ENCODE peak calls at places on chromosome 12, in four cellular contexts. One of them, this sample, is unnamed.

GRCh38 chr12:121162985-121163384 is 30.3 kb downstream of the P2RX7 start:
- DNase-seq in uterus: no peak
- DNase-seq in right cardiac atrium: no peak
- DNase-seq in A549: no peak
- DNase-seq in this sample: no peak

GRCh38 chr12:112111931-112112330 is 3.3 kb upstream of the NAA25 start:
- DNase-seq in right cardiac atrium: no peak
- DNase-seq in uterus: no peak
- DNase-seq in A549: peak; percentile 56
- DNase-seq in this sample: peak; percentile 22

GRCh38 chr12:39816671-39817185 is 197.1 kb upstream of the ABCD2 start:
- DNase-seq in right cardiac atrium: no peak
- DNase-seq in A549: no peak
- DNase-seq in uterus: no peak
- DNase-seq in this sample: no peak

GRCh38 chr12:2229661-2230539 is 177.1 kb downstream of the CACNA1C start:
- DNase-seq in right cardiac atrium: peak; percentile 67
- DNase-seq in A549: no peak
- DNase-seq in uterus: no peak
- DNase-seq in this sample: no peak

GRCh38 chr12:51955702-51956101 is 4.2 kb downstream of the ACVR1B start:
- DNase-seq in uterus: no peak
- DNase-seq in A549: no peak
- DNase-seq in right cardiac atrium: no peak
- DNase-seq in this sample: peak; percentile 52

GRCh38 chr12:50006266-50006665 is 19.0 kb downstream of the RACGAP1 start:
- DNase-seq in right cardiac atrium: no peak
- DNase-seq in A549: no peak
- DNase-seq in uterus: no peak
- DNase-seq in this sample: no peak

GRCh38 chr12:48128800-48129199 is 9.6 kb downstream of the PFKM start:
- DNase-seq in uterus: no peak
- DNase-seq in right cardiac atrium: no peak
- DNase-seq in A549: no peak
- DNase-seq in this sample: no peak

GRCh38 chr12:56229819-56230448 is at the start of gene SLC39A5:
- DNase-seq in right cardiac atrium: no peak
- DNase-seq in uterus: no peak
- DNase-seq in A549: no peak
- DNase-seq in this sample: no peak

GRCh38 chr12:65464930-65465329 is 186.4 kb downstream of the MSRB3 start:
- DNase-seq in right cardiac atrium: no peak
- DNase-seq in uterus: peak; percentile 26
- DNase-seq in A549: no peak
- DNase-seq in this sample: no peak

GRCh38 chr12:46493352-46494209 is 121.0 kb upstream of the SLC38A2 start:
- DNase-seq in right cardiac atrium: no peak
- DNase-seq in uterus: no peak
- DNase-seq in A549: peak; percentile 96
- DNase-seq in this sample: no peak

GRCh38 chr12:130825771-130826150 is 13.3 kb downstream of the STX2 start:
- DNase-seq in right cardiac atrium: no peak
- DNase-seq in uterus: no peak
- DNase-seq in A549: no peak
- DNase-seq in this sample: no peak
- H3K4me1 ChIP-seq in right cardiac atrium: peaks cover 2% of the 10 kb centered on the region
- H3K4me1 ChIP-seq in uterus: no peaks in the 10 kb centered on the region
- H3K4me1 ChIP-seq in A549: peaks cover 8% of the 10 kb centered on the region
- H3K4me1 ChIP-seq in this sample: no peaks in the 10 kb centered on the region

GRCh38 chr12:53987748-53988147 is 2.8 kb downstream of the HOXC10 start:
- DNase-seq in A549: no peak
- DNase-seq in uterus: no peak
- DNase-seq in right cardiac atrium: no peak
- DNase-seq in this sample: no peak

GRCh38 chr12:53984901-53985357 is at the start of gene HOXC10:
- DNase-seq in uterus: peak; percentile 85
- DNase-seq in right cardiac atrium: peak; percentile 90
- DNase-seq in A549: peak; percentile 97
- DNase-seq in this sample: peak; percentile 93

GRCh38 chr12:53985358-53985899 is 483 bp downstream of the HOXC10 start:
- DNase-seq in right cardiac atrium: no peak
- DNase-seq in A549: no peak
- DNase-seq in uterus: no peak
- DNase-seq in this sample: no peak

GRCh38 chr12:53985900-53986685 is 1.1 kb downstream of the HOXC10 start:
- DNase-seq in uterus: no peak
- DNase-seq in right cardiac atrium: no peak
- DNase-seq in A549: no peak
- DNase-seq in this sample: no peak

GRCh38 chr12:53986686-53987180 is 1.8 kb downstream of the HOXC10 start:
- DNase-seq in A549: no peak
- DNase-seq in uterus: no peak
- DNase-seq in right cardiac atrium: no peak
- DNase-seq in this sample: no peak
- H3K4me3 ChIP-seq in A549: no peak overlapping the region
- H3K4me3 ChIP-seq in uterus: peak overlapping the region; percentile 39
- H3K4me3 ChIP-seq in right cardiac atrium: no peak overlapping the region
- H3K4me3 ChIP-seq in this sample: no peak overlapping the region

GRCh38 chr12:64184216-64184615 is 37.9 kb downstream of the KICS2 start:
- DNase-seq in A549: no peak
- DNase-seq in right cardiac atrium: no peak
- DNase-seq in uterus: no peak
- DNase-seq in this sample: no peak

GRCh38 chr12:64178122-64178521 is 44.0 kb downstream of the KICS2 start:
- DNase-seq in A549: no peak
- DNase-seq in uterus: no peak
- DNase-seq in right cardiac atrium: no peak
- DNase-seq in this sample: no peak

GRCh38 chr12:64177001-64177400 is 45.1 kb downstream of the KICS2 start:
- DNase-seq in uterus: no peak
- DNase-seq in A549: no peak
- DNase-seq in right cardiac atrium: no peak
- DNase-seq in this sample: no peak

GRCh38 chr12:64180951-64181350 is 41.1 kb downstream of the KICS2 start:
- DNase-seq in right cardiac atrium: no peak
- DNase-seq in A549: peak; percentile 70
- DNase-seq in uterus: peak; percentile 16
- DNase-seq in this sample: peak; percentile 74

DNA sequence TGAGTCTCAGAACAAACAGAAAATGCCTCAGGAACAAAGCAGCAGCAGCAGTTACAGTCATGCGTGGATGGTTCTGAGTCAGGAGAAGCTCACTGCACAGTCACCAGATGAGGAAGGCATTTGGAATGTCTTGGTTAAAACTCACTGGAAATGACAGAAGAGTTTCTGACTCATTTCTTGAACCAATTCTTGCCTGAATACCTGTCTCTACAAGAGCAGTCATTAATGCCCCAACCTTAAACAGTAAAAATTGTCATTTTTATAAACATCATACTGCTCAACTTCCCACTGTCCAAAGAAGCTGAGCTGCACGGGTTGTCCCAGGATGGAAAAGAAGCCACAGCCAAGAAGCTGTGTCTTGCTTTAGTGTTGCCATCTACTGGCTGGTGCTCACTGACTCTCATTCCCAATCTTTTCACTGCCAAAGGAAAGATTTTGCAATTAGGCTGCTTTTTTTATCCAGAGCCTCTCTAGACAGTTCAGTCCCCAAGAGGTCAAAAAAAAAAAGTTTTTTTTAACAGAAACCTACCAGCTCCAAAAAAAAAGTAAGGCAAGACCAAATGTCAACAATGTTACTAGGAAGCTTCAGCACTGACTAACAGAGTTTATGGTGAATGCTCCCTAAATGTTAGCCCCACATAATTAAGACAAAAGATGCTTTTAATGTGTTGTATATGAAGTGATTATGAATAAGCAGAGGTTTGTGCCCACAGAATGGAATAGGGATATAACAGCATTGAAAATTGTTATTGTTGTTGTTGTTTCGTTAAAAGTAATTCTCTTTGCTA is 40.4 kb downstream of the KICS2 start:
- DNase-seq in A549: peak; percentile 90
- DNase-seq in uterus: peak; percentile 67
- DNase-seq in right cardiac atrium: peak; percentile 52
- DNase-seq in this sample: no peak
- H3K4me1 ChIP-seq in A549: peaks cover 38% of the 10 kb centered on the region
- H3K4me1 ChIP-seq in uterus: no peaks in the 10 kb centered on the region
- H3K4me1 ChIP-seq in right cardiac atrium: peaks cover 2% of the 10 kb centered on the region
- H3K4me1 ChIP-seq in this sample: peaks cover 9% of the 10 kb centered on the region

GRCh38 chr12:111033281-111034147 is 113.1 kb upstream of the MYL2 start:
- DNase-seq in right cardiac atrium: no peak
- DNase-seq in A549: no peak
- DNase-seq in uterus: no peak
- DNase-seq in this sample: no peak
- H3K4me3 ChIP-seq in right cardiac atrium: peak overlapping the region; percentile 44
- H3K4me3 ChIP-seq in A549: peak overlapping the region; percentile 61
- H3K4me3 ChIP-seq in uterus: no peak overlapping the region
- H3K4me3 ChIP-seq in this sample: peak overlapping the region; percentile 44

GRCh38 chr12:26741828-26742227 is 91.2 kb downstream of the ITPR2 start:
- DNase-seq in right cardiac atrium: no peak
- DNase-seq in uterus: no peak
- DNase-seq in A549: no peak
- DNase-seq in this sample: no peak

GRCh38 chr12:26746315-26746714 is 86.7 kb downstream of the ITPR2 start:
- DNase-seq in uterus: no peak
- DNase-seq in right cardiac atrium: no peak
- DNase-seq in A549: no peak
- DNase-seq in this sample: no peak

GRCh38 chr12:26744697-26745440 is 88.1 kb downstream of the ITPR2 start:
- DNase-seq in right cardiac atrium: no peak
- DNase-seq in A549: no peak
- DNase-seq in uterus: no peak
- DNase-seq in this sample: no peak

GRCh38 chr12:26740991-26741390 is 92.0 kb downstream of the ITPR2 start:
- DNase-seq in right cardiac atrium: no peak
- DNase-seq in uterus: no peak
- DNase-seq in A549: no peak
- DNase-seq in this sample: no peak

DNA sequence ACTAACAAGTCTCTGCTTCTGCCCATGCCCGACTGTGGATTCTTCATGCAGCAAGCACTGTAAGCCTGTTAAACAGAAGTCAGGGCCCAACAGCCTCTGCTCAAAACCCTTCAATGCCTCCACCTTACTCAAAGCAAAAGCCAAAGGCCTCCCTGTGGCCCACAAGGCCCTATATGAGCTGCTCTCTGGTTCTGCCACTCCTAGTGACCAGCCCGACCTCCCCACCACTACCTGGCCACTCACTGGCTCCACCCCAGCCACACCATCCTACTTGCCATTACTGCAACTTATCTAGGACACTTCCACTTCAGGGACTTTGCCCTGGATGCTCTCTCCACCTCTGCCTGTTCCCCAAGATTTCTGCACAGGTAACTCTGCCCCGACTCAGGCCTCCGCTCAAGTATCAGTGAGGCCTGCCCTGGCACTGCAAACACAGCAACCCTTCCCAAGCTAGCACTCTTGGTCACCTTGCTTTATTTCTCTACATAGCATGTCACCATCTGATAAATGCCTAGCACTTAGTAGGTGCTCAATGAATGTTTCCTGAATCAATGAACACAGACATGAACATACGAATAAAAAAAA is 88.9 kb downstream of the ITPR2 start:
- DNase-seq in uterus: no peak
- DNase-seq in A549: no peak
- DNase-seq in right cardiac atrium: no peak
- DNase-seq in this sample: no peak
- H3K4me1 ChIP-seq in uterus: no peaks in the 10 kb centered on the region
- H3K4me1 ChIP-seq in A549: peaks cover 13% of the 10 kb centered on the region
- H3K4me1 ChIP-seq in right cardiac atrium: peaks cover 2% of the 10 kb centered on the region
- H3K4me1 ChIP-seq in this sample: no peaks in the 10 kb centered on the region

DNA sequence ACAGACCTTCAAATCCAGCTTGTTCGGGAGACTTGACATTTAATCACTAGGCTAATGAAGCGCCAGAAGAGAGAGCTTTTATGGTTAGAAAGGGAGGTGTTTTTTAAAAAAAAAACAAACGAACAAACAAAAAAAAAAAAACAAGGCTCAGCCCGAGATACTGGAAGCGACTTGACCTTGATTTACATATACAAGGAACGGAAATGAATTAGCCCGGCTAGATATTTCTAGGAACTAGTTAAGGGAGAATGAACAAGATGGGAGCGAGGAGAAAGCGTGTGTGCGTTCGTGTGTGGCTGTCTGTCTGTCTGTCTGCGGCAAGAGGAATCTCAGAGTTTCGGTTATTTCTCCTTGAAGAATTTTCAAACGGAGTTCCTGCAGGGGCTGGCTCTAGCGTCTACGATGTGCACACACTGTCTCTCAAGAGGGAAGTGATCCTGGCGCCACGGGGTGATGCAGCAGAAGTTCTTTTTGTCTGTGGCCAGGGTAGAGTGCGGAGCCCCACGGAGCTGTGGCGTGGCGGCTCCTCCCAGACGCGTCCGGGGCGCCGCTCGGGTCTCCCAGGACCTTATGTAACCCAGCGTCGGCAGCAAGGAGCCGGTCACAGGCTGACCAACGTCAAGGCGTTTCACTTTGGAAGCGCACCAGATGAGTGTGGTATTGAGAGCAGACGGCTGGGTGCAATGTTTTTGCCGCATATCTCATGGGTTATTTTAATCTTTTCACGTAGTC is 18.8 kb downstream of the SOCS2 start:
- DNase-seq in right cardiac atrium: peak; percentile 95
- DNase-seq in uterus: peak; percentile 86
- DNase-seq in A549: peak; percentile 82
- DNase-seq in this sample: peak; percentile 91
- H3K4me3 ChIP-seq in right cardiac atrium: peak overlapping the region; percentile 32
- H3K4me3 ChIP-seq in uterus: peak overlapping the region; percentile 50
- H3K4me3 ChIP-seq in A549: peak overlapping the region; percentile 56
- H3K4me3 ChIP-seq in this sample: peak overlapping the region; percentile 60

DNA sequence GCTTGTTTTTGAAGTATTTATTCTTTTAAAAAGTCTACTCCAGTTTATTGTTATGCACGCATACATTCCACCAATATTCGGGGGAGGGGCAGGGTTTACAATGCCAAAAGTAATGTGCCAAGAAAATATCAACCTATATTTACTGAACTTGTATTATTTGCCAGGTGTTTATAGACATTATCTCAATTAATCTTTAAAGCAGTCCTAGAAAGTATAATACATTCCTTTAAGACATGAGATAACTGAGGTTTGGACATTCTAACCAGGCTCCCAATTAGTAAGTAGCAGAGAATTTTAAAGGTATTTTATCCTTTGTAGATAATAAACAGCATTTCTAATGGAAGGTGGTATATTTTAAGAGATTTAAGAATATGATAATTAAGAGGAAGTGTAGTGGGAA is 124.5 kb upstream of the LRIG3 start:
- DNase-seq in uterus: no peak
- DNase-seq in A549: no peak
- DNase-seq in right cardiac atrium: no peak
- DNase-seq in this sample: no peak
- H3K4me1 ChIP-seq in uterus: no peaks in the 10 kb centered on the region
- H3K4me1 ChIP-seq in A549: peaks cover 31% of the 10 kb centered on the region
- H3K4me1 ChIP-seq in right cardiac atrium: no peaks in the 10 kb centered on the region
- H3K4me1 ChIP-seq in this sample: peaks cover 12% of the 10 kb centered on the region